ENCODE peak calls at places on chromosome 14, in four cellular contexts. D is K562, X is HCT116, B is Panc1. E is an unnamed sample.

GRCh38 chr14:20855652-20856291 is 35.4 kb upstream of the RNASE3 start:
- DNase-seq in X (peak), B (peak), D (peak), E (peak)

GRCh38 chr14:58717821-58718220 is 80.1 kb downstream of the DACT1 start:
- DNase-seq in D (no peak), B (no peak), X (no peak), E (no peak)

GRCh38 chr14:36713960-36714703 is 52.5 kb downstream of the PAX9 start:
- DNase-seq in B (no peak), D (no peak), X (no peak), E (no peak)

GRCh38 chr14:75059642-75060041 is 4.2 kb downstream of the ACYP1 start:
- DNase-seq in B (no peak), X (no peak), D (no peak), E (no peak)

GRCh38 chr14:103578401-103579075 is 15.8 kb downstream of the COA8 start:
- DNase-seq in D (no peak), X (no peak), B (no peak), E (no peak)

GRCh38 chr14:105845725-105846309 is 319.4 kb downstream of the TMEM121 start:
- DNase-seq in D (no peak), B (no peak), X (no peak), E (no peak)

GRCh38 chr14:20247651-20248246 is 8.7 kb downstream of the OR11H4 start:
- DNase-seq in B (no peak), D (peak), X (peak), E (peak)

GRCh38 chr14:32611752-32612151 is 282.7 kb downstream of the AKAP6 start:
- DNase-seq in B (no peak), D (no peak), X (no peak), E (no peak)

GRCh38 chr14:96584199-96584906 is 82.2 kb downstream of the PAPOLA start:
- DNase-seq in B (peak), D (peak), X (peak), E (peak)

GRCh38 chr14:84042992-84043391 is 1487.0 kb upstream of the FLRT2 start:
- DNase-seq in B (no peak), X (no peak), D (no peak), E (no peak)

GRCh38 chr14:63435838-63436237 is 107.3 kb downstream of the PPP2R5E start:
- DNase-seq in D (no peak), X (no peak), B (no peak), E (peak)

GRCh38 chr14:64549805-64550538 is at the start of gene PPP1R36:
- DNase-seq in B (no peak), X (no peak), D (no peak), E (no peak)

GRCh38 chr14:50920482-50921225 is 23.6 kb downstream of the PYGL start:
- DNase-seq in B (no peak), X (no peak), D (no peak), E (peak)

GRCh38 chr14:29865299-29865698 is 62.3 kb downstream of the PRKD1 start:
- DNase-seq in X (no peak), B (no peak), D (no peak), E (no peak)

GRCh38 chr14:20934148-20934762 is 21.0 kb upstream of the RNASE2 start:
- DNase-seq in X (peak), D (peak), B (no peak), E (no peak)

GRCh38 chr14:56145181-56145580 is 27.0 kb downstream of the PELI2 start:
- DNase-seq in X (no peak), D (no peak), B (no peak), E (no peak)

GRCh38 chr14:88868558-88869159 is 44.2 kb downstream of the TTC8 start:
- DNase-seq in B (no peak), D (peak), X (peak), E (peak)

GRCh38 chr14:64447890-64448667 is 17.2 kb upstream of the AKAP5 start:
- DNase-seq in X (no peak), B (no peak), D (no peak), E (no peak)

GRCh38 chr14:106069786-106070185 is 543.4 kb downstream of the TMEM121 start:
- DNase-seq in X (no peak), D (no peak), B (no peak), E (no peak)

GRCh38 chr14:20485900-20486299 is 16.7 kb downstream of the PNP start:
- DNase-seq in D (no peak), B (no peak), X (no peak), E (no peak)

GRCh38 chr14:63759454-63759853 is 31.6 kb upstream of the SGPP1 start:
- DNase-seq in X (no peak), D (no peak), B (no peak), E (no peak)

GRCh38 chr14:94028450-94028826 is 2.3 kb downstream of the OTUB2 start:
- DNase-seq in X (peak), D (no peak), B (peak), E (peak)

GRCh38 chr14:72736348-72736747 is 157.6 kb downstream of the DPF3 start:
- DNase-seq in X (no peak), D (peak), B (no peak), E (peak)

GRCh38 chr14:53925201-53925766 is 31.3 kb downstream of the BMP4 start:
- DNase-seq in D (no peak), B (no peak), X (no peak), E (no peak)

GRCh38 chr14:59328410-59328809 is 136.8 kb downstream of the GPR135 start:
- DNase-seq in B (no peak), D (no peak), X (no peak), E (peak)

GRCh38 chr14:80419769-80420168 is 208.5 kb upstream of the DIO2 start:
- DNase-seq in X (no peak), D (no peak), B (no peak), E (no peak)

GRCh38 chr14:23445773-23446172 is 10.3 kb upstream of the MYH7 start:
- DNase-seq in X (no peak), D (no peak), B (no peak), E (no peak)

GRCh38 chr14:104886690-104887622 is 21.9 kb downstream of the CEP170B start:
- DNase-seq in X (no peak), D (no peak), B (no peak), E (no peak)

GRCh38 chr14:61780125-61780524 is 17.9 kb downstream of the SNAPC1 start:
- DNase-seq in X (no peak), B (no peak), D (no peak), E (no peak)

GRCh38 chr14:57274551-57274950 is 5.8 kb downstream of the AP5M1 start:
- DNase-seq in D (no peak), B (no peak), X (no peak), E (no peak)

GRCh38 chr14:23831591-23831990 is 122.0 kb upstream of the DHRS4 start:
- DNase-seq in X (no peak), B (no peak), D (no peak), E (no peak)

GRCh38 chr14:102209224-102209966 is 69.7 kb downstream of the WDR20 start:
- DNase-seq in B (no peak), D (no peak), X (no peak), E (peak)

GRCh38 chr14:24993631-24994030 is 56.3 kb downstream of the STXBP6 start:
- DNase-seq in B (no peak), D (no peak), X (no peak), E (no peak)

GRCh38 chr14:31568671-31569070 is 7.5 kb downstream of the NUBPL start:
- DNase-seq in X (no peak), B (no peak), D (no peak), E (no peak)

GRCh38 chr14:95068521-95068920 is 88.8 kb downstream of the DICER1 start:
- DNase-seq in X (no peak), D (no peak), B (no peak), E (no peak)

DNA sequence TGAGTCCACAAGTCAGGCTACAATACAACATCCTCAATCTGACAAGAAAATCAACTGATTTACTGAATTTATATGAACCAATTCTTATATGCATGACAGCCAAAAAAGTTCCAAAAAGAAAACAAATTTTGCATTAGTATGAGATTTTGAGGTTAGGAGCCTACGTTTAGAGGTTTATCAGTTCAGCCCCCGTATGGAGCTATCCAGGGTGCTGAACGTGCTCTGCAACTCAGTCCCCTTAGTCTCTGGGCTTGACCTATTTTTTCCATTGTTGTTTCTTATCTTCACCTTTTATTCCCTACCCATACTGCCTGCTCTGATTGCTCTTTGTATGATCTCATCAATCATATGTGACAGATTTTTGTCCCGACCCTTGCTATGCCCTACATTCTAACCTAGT is 693.0 kb downstream of the NRXN3 start:
- DNase-seq in B (no peak), D (peak), X (no peak), E (peak)
- TF ChIP-seq TCF7L2 in B (no peak), D (no peak), X (no peak), E (no peak)

DNA sequence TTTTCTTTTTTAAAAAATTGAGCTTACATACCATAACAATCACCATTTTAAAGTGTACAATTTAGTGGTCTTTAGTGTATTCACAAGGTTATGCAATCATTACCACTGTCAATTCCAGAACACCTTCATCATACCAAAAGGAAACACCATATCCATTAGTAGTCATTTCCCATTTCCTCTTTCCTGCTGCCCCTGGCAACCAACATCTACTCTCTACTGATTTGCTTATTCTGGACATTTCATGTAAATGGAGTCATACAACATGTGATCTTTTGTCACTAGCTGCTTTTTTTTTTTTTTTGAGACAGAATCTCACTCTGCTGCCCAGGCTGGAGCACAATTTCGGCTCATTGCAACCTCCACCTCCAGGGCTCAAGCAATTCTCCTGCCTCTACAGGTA is 66.8 kb upstream of the CFL2 start:
- DNase-seq in D (no peak), B (peak), X (no peak), E (no peak)
- TF ChIP-seq TCF7L2 in D (no peak), B (no peak), X (no peak), E (no peak)

GRCh38 chr14:99517046-99517642 is 35.9 kb downstream of the CCNK start:
- DNase-seq in X (no peak), D (no peak), B (no peak), E (no peak)
- TF ChIP-seq TCF7L2 in X (no peak), D (no peak), B (no peak), E (no peak)

GRCh38 chr14:60771117-60771516 is 36.6 kb downstream of the MNAT1 start:
- DNase-seq in D (no peak), X (no peak), B (no peak), E (no peak)

GRCh38 chr14:60773558-60773957 is 39.0 kb downstream of the MNAT1 start:
- DNase-seq in B (no peak), D (no peak), X (no peak), E (no peak)

GRCh38 chr14:60768602-60769001 is 34.0 kb downstream of the MNAT1 start:
- DNase-seq in D (no peak), X (no peak), B (no peak), E (no peak)
- TF ChIP-seq TCF7L2 in D (no peak), X (no peak), B (no peak), E (no peak)